ENCODE peak calls at places on chromosomes 2 and 18, in seven cellular contexts. One of them, this sample, is unnamed.

GRCh38 chr18:43916984-43917383 is 639.7 kb upstream of the SYT4 start:
- DNase-seq in A549: no peak
- DNase-seq in heart left ventricle: no peak
- DNase-seq in Caki2: no peak
- DNase-seq in HTR-8/SVneo: no peak
- DNase-seq in stimulated activated CD8-positive, alpha-beta memory T cell treated with anti-CD3 and anti-CD28 coated beads, Interleukin-15, amount 100 ng/mL, for 24 hours: no peak
- DNase-seq in psoas muscle: no peak
- DNase-seq in this sample: no peak

GRCh38 chr2:217920879-217921603 is 81.8 kb downstream of the TNS1 start:
- DNase-seq in A549: no peak
- DNase-seq in heart left ventricle: peak
- DNase-seq in Caki2: no peak
- DNase-seq in HTR-8/SVneo: no peak
- DNase-seq in stimulated activated CD8-positive, alpha-beta memory T cell treated with anti-CD3 and anti-CD28 coated beads, Interleukin-15, amount 100 ng/mL, for 24 hours: no peak
- DNase-seq in psoas muscle: peak
- DNase-seq in this sample: peak

GRCh38 chr2:105143467-105144127 is 97.9 kb upstream of the GPR45 start:
- DNase-seq in A549: no peak
- DNase-seq in heart left ventricle: no peak
- DNase-seq in Caki2: peak
- DNase-seq in HTR-8/SVneo: peak
- DNase-seq in stimulated activated CD8-positive, alpha-beta memory T cell treated with anti-CD3 and anti-CD28 coated beads, Interleukin-15, amount 100 ng/mL, for 24 hours: no peak
- DNase-seq in psoas muscle: peak
- DNase-seq in this sample: no peak

GRCh38 chr2:9656270-9656766 is 25.5 kb upstream of the YWHAQ start:
- DNase-seq in A549: peak
- DNase-seq in heart left ventricle: no peak
- DNase-seq in Caki2: peak
- DNase-seq in HTR-8/SVneo: peak
- DNase-seq in stimulated activated CD8-positive, alpha-beta memory T cell treated with anti-CD3 and anti-CD28 coated beads, Interleukin-15, amount 100 ng/mL, for 24 hours: peak
- DNase-seq in psoas muscle: no peak
- DNase-seq in this sample: peak

GRCh38 chr2:105449083-105449482 is 50.2 kb upstream of the FHL2 start:
- DNase-seq in A549: peak
- DNase-seq in heart left ventricle: no peak
- DNase-seq in Caki2: no peak
- DNase-seq in HTR-8/SVneo: no peak
- DNase-seq in stimulated activated CD8-positive, alpha-beta memory T cell treated with anti-CD3 and anti-CD28 coated beads, Interleukin-15, amount 100 ng/mL, for 24 hours: no peak
- DNase-seq in psoas muscle: no peak
- DNase-seq in this sample: no peak

GRCh38 chr2:217833439-217833838 is 169.4 kb downstream of the TNS1 start:
- DNase-seq in A549: no peak
- DNase-seq in heart left ventricle: no peak
- DNase-seq in Caki2: no peak
- DNase-seq in HTR-8/SVneo: no peak
- DNase-seq in stimulated activated CD8-positive, alpha-beta memory T cell treated with anti-CD3 and anti-CD28 coated beads, Interleukin-15, amount 100 ng/mL, for 24 hours: no peak
- DNase-seq in psoas muscle: no peak
- DNase-seq in this sample: no peak

GRCh38 chr2:130853391-130853790 is 16.7 kb downstream of the ARHGEF4 start:
- DNase-seq in A549: no peak
- DNase-seq in heart left ventricle: no peak
- DNase-seq in Caki2: no peak
- DNase-seq in HTR-8/SVneo: no peak
- DNase-seq in stimulated activated CD8-positive, alpha-beta memory T cell treated with anti-CD3 and anti-CD28 coated beads, Interleukin-15, amount 100 ng/mL, for 24 hours: no peak
- DNase-seq in psoas muscle: no peak
- DNase-seq in this sample: no peak

GRCh38 chr18:49647496-49648168 is 85.8 kb downstream of the LIPG start:
- DNase-seq in A549: no peak
- DNase-seq in heart left ventricle: no peak
- DNase-seq in Caki2: peak
- DNase-seq in HTR-8/SVneo: no peak
- DNase-seq in stimulated activated CD8-positive, alpha-beta memory T cell treated with anti-CD3 and anti-CD28 coated beads, Interleukin-15, amount 100 ng/mL, for 24 hours: no peak
- DNase-seq in psoas muscle: no peak
- DNase-seq in this sample: no peak

GRCh38 chr2:120381192-120381591 is 35.3 kb downstream of the INHBB start:
- DNase-seq in A549: no peak
- DNase-seq in heart left ventricle: no peak
- DNase-seq in Caki2: no peak
- DNase-seq in HTR-8/SVneo: no peak
- DNase-seq in stimulated activated CD8-positive, alpha-beta memory T cell treated with anti-CD3 and anti-CD28 coated beads, Interleukin-15, amount 100 ng/mL, for 24 hours: no peak
- DNase-seq in psoas muscle: no peak
- DNase-seq in this sample: no peak

GRCh38 chr2:98477506-98477905 is 32.8 kb downstream of the INPP4A start:
- DNase-seq in A549: no peak
- DNase-seq in heart left ventricle: no peak
- DNase-seq in Caki2: no peak
- DNase-seq in HTR-8/SVneo: no peak
- DNase-seq in stimulated activated CD8-positive, alpha-beta memory T cell treated with anti-CD3 and anti-CD28 coated beads, Interleukin-15, amount 100 ng/mL, for 24 hours: no peak
- DNase-seq in psoas muscle: no peak
- DNase-seq in this sample: no peak

GRCh38 chr18:28204154-28204553 is 27.2 kb upstream of the CDH2 start:
- DNase-seq in A549: peak
- DNase-seq in heart left ventricle: no peak
- DNase-seq in Caki2: peak
- DNase-seq in HTR-8/SVneo: peak
- DNase-seq in stimulated activated CD8-positive, alpha-beta memory T cell treated with anti-CD3 and anti-CD28 coated beads, Interleukin-15, amount 100 ng/mL, for 24 hours: no peak
- DNase-seq in psoas muscle: no peak
- DNase-seq in this sample: no peak

GRCh38 chr2:127108090-127108523 is 1.2 kb upstream of the BIN1 start:
- DNase-seq in A549: no peak
- DNase-seq in heart left ventricle: peak
- DNase-seq in Caki2: no peak
- DNase-seq in HTR-8/SVneo: no peak
- DNase-seq in stimulated activated CD8-positive, alpha-beta memory T cell treated with anti-CD3 and anti-CD28 coated beads, Interleukin-15, amount 100 ng/mL, for 24 hours: no peak
- DNase-seq in psoas muscle: no peak
- DNase-seq in this sample: no peak

GRCh38 chr2:170530284-170530745 is 184.8 kb upstream of the SP5 start:
- DNase-seq in A549: peak
- DNase-seq in heart left ventricle: peak
- DNase-seq in Caki2: peak
- DNase-seq in HTR-8/SVneo: peak
- DNase-seq in stimulated activated CD8-positive, alpha-beta memory T cell treated with anti-CD3 and anti-CD28 coated beads, Interleukin-15, amount 100 ng/mL, for 24 hours: no peak
- DNase-seq in psoas muscle: peak
- DNase-seq in this sample: peak

GRCh38 chr2:64934530-64934929 is 54.7 kb upstream of the SLC1A4 start:
- DNase-seq in A549: no peak
- DNase-seq in heart left ventricle: no peak
- DNase-seq in Caki2: no peak
- DNase-seq in HTR-8/SVneo: no peak
- DNase-seq in stimulated activated CD8-positive, alpha-beta memory T cell treated with anti-CD3 and anti-CD28 coated beads, Interleukin-15, amount 100 ng/mL, for 24 hours: no peak
- DNase-seq in psoas muscle: no peak
- DNase-seq in this sample: no peak

GRCh38 chr18:68376931-68377330 is 338.0 kb downstream of the TMX3 start:
- DNase-seq in A549: no peak
- DNase-seq in heart left ventricle: no peak
- DNase-seq in Caki2: no peak
- DNase-seq in HTR-8/SVneo: no peak
- DNase-seq in stimulated activated CD8-positive, alpha-beta memory T cell treated with anti-CD3 and anti-CD28 coated beads, Interleukin-15, amount 100 ng/mL, for 24 hours: no peak
- DNase-seq in psoas muscle: no peak
- DNase-seq in this sample: no peak

GRCh38 chr2:158650646-158651357 is 144.3 kb upstream of the DAPL1 start:
- DNase-seq in A549: no peak
- DNase-seq in heart left ventricle: no peak
- DNase-seq in Caki2: no peak
- DNase-seq in HTR-8/SVneo: no peak
- DNase-seq in stimulated activated CD8-positive, alpha-beta memory T cell treated with anti-CD3 and anti-CD28 coated beads, Interleukin-15, amount 100 ng/mL, for 24 hours: no peak
- DNase-seq in psoas muscle: no peak
- DNase-seq in this sample: no peak

GRCh38 chr2:48723125-48723524 is 32.4 kb downstream of the LHCGR start:
- DNase-seq in A549: no peak
- DNase-seq in heart left ventricle: no peak
- DNase-seq in Caki2: no peak
- DNase-seq in HTR-8/SVneo: no peak
- DNase-seq in stimulated activated CD8-positive, alpha-beta memory T cell treated with anti-CD3 and anti-CD28 coated beads, Interleukin-15, amount 100 ng/mL, for 24 hours: no peak
- DNase-seq in psoas muscle: no peak
- DNase-seq in this sample: no peak

GRCh38 chr2:46632349-46632748 is 153.0 kb downstream of the TMEM247 start:
- DNase-seq in A549: peak
- DNase-seq in heart left ventricle: no peak
- DNase-seq in Caki2: peak
- DNase-seq in HTR-8/SVneo: peak
- DNase-seq in stimulated activated CD8-positive, alpha-beta memory T cell treated with anti-CD3 and anti-CD28 coated beads, Interleukin-15, amount 100 ng/mL, for 24 hours: no peak
- DNase-seq in psoas muscle: no peak
- DNase-seq in this sample: no peak

GRCh38 chr2:178280261-178280852 is 86.0 kb downstream of the OSBPL6 start:
- DNase-seq in A549: peak
- DNase-seq in heart left ventricle: peak
- DNase-seq in Caki2: peak
- DNase-seq in HTR-8/SVneo: peak
- DNase-seq in stimulated activated CD8-positive, alpha-beta memory T cell treated with anti-CD3 and anti-CD28 coated beads, Interleukin-15, amount 100 ng/mL, for 24 hours: no peak
- DNase-seq in psoas muscle: no peak
- DNase-seq in this sample: peak

GRCh38 chr2:216768908-216769401 is 73.6 kb upstream of the IGFBP5 start:
- DNase-seq in A549: no peak
- DNase-seq in heart left ventricle: no peak
- DNase-seq in Caki2: no peak
- DNase-seq in HTR-8/SVneo: no peak
- DNase-seq in stimulated activated CD8-positive, alpha-beta memory T cell treated with anti-CD3 and anti-CD28 coated beads, Interleukin-15, amount 100 ng/mL, for 24 hours: no peak
- DNase-seq in psoas muscle: no peak
- DNase-seq in this sample: no peak

GRCh38 chr2:10755621-10756020 is 34.2 kb downstream of the ATP6V1C2 start:
- DNase-seq in A549: no peak
- DNase-seq in heart left ventricle: no peak
- DNase-seq in Caki2: no peak
- DNase-seq in HTR-8/SVneo: no peak
- DNase-seq in stimulated activated CD8-positive, alpha-beta memory T cell treated with anti-CD3 and anti-CD28 coated beads, Interleukin-15, amount 100 ng/mL, for 24 hours: no peak
- DNase-seq in psoas muscle: no peak
- DNase-seq in this sample: no peak

GRCh38 chr2:189683348-189683747 is 8.9 kb downstream of the ANKAR start:
- DNase-seq in A549: no peak
- DNase-seq in heart left ventricle: no peak
- DNase-seq in Caki2: no peak
- DNase-seq in HTR-8/SVneo: no peak
- DNase-seq in stimulated activated CD8-positive, alpha-beta memory T cell treated with anti-CD3 and anti-CD28 coated beads, Interleukin-15, amount 100 ng/mL, for 24 hours: no peak
- DNase-seq in psoas muscle: no peak
- DNase-seq in this sample: no peak

GRCh38 chr2:197666277-197666676 is 9.1 kb downstream of the RFTN2 start:
- DNase-seq in A549: no peak
- DNase-seq in heart left ventricle: no peak
- DNase-seq in Caki2: no peak
- DNase-seq in HTR-8/SVneo: no peak
- DNase-seq in stimulated activated CD8-positive, alpha-beta memory T cell treated with anti-CD3 and anti-CD28 coated beads, Interleukin-15, amount 100 ng/mL, for 24 hours: no peak
- DNase-seq in psoas muscle: no peak
- DNase-seq in this sample: no peak

GRCh38 chr2:177598321-177598922 is 205.8 kb downstream of the AGPS start:
- DNase-seq in A549: no peak
- DNase-seq in heart left ventricle: peak
- DNase-seq in Caki2: no peak
- DNase-seq in HTR-8/SVneo: no peak
- DNase-seq in stimulated activated CD8-positive, alpha-beta memory T cell treated with anti-CD3 and anti-CD28 coated beads, Interleukin-15, amount 100 ng/mL, for 24 hours: no peak
- DNase-seq in psoas muscle: no peak
- DNase-seq in this sample: no peak